ENCODE peak calls at places on chromosomes 6 and 20, in ten cellular contexts. One of them, this sample, is unnamed.

GRCh38 chr6:144075884-144076283 is 19.5 kb downstream of the SF3B5 start:
- DNase-seq in skeletal muscle cell: no peak
- DNase-seq in GM06990: no peak
- DNase-seq in activated T-cell treated with anti-CD3 and anti-CD28 coated beads for 1 hour: no peak
- DNase-seq in Ammon's horn: no peak
- DNase-seq in NCI-H2081: no peak
- DNase-seq in upper lobe of right lung: no peak
- DNase-seq in H9: no peak
- DNase-seq in renal cortical epithelial cell: no peak
- DNase-seq in cardiac muscle cell: no peak
- DNase-seq in this sample: no peak

GRCh38 chr6:9467746-9468145 is 947.1 kb downstream of the TFAP2A start:
- DNase-seq in skeletal muscle cell: peak
- DNase-seq in GM06990: no peak
- DNase-seq in activated T-cell treated with anti-CD3 and anti-CD28 coated beads for 1 hour: no peak
- DNase-seq in Ammon's horn: no peak
- DNase-seq in NCI-H2081: no peak
- DNase-seq in upper lobe of right lung: no peak
- DNase-seq in H9: no peak
- DNase-seq in renal cortical epithelial cell: no peak
- DNase-seq in cardiac muscle cell: no peak
- DNase-seq in this sample: no peak

GRCh38 chr6:25136879-25137278 is 142.3 kb upstream of the CARMIL1 start:
- DNase-seq in skeletal muscle cell: no peak
- DNase-seq in GM06990: no peak
- DNase-seq in activated T-cell treated with anti-CD3 and anti-CD28 coated beads for 1 hour: no peak
- DNase-seq in Ammon's horn: no peak
- DNase-seq in NCI-H2081: no peak
- DNase-seq in upper lobe of right lung: no peak
- DNase-seq in H9: no peak
- DNase-seq in renal cortical epithelial cell: no peak
- DNase-seq in cardiac muscle cell: no peak
- DNase-seq in this sample: no peak

GRCh38 chr20:8082999-8083398 is 49.1 kb upstream of the PLCB1 start:
- DNase-seq in skeletal muscle cell: peak
- DNase-seq in GM06990: no peak
- DNase-seq in activated T-cell treated with anti-CD3 and anti-CD28 coated beads for 1 hour: no peak
- DNase-seq in Ammon's horn: peak
- DNase-seq in NCI-H2081: no peak
- DNase-seq in upper lobe of right lung: no peak
- DNase-seq in H9: no peak
- DNase-seq in renal cortical epithelial cell: peak
- DNase-seq in cardiac muscle cell: no peak
- DNase-seq in this sample: peak

GRCh38 chr6:46102123-46102522 is 27.7 kb upstream of the ENPP4 start:
- DNase-seq in skeletal muscle cell: no peak
- DNase-seq in GM06990: no peak
- DNase-seq in activated T-cell treated with anti-CD3 and anti-CD28 coated beads for 1 hour: no peak
- DNase-seq in Ammon's horn: no peak
- DNase-seq in NCI-H2081: no peak
- DNase-seq in upper lobe of right lung: no peak
- DNase-seq in H9: no peak
- DNase-seq in renal cortical epithelial cell: no peak
- DNase-seq in cardiac muscle cell: no peak
- DNase-seq in this sample: no peak

GRCh38 chr6:10597499-10598001 is 76.4 kb downstream of the GCNT2 start:
- DNase-seq in skeletal muscle cell: no peak
- DNase-seq in GM06990: no peak
- DNase-seq in activated T-cell treated with anti-CD3 and anti-CD28 coated beads for 1 hour: no peak
- DNase-seq in Ammon's horn: no peak
- DNase-seq in NCI-H2081: no peak
- DNase-seq in upper lobe of right lung: no peak
- DNase-seq in H9: no peak
- DNase-seq in renal cortical epithelial cell: no peak
- DNase-seq in cardiac muscle cell: no peak
- DNase-seq in this sample: no peak

GRCh38 chr6:2081155-2082138 is 164.0 kb downstream of the GMDS start:
- DNase-seq in skeletal muscle cell: no peak
- DNase-seq in GM06990: peak
- DNase-seq in activated T-cell treated with anti-CD3 and anti-CD28 coated beads for 1 hour: no peak
- DNase-seq in Ammon's horn: no peak
- DNase-seq in NCI-H2081: no peak
- DNase-seq in upper lobe of right lung: no peak
- DNase-seq in H9: no peak
- DNase-seq in renal cortical epithelial cell: no peak
- DNase-seq in cardiac muscle cell: no peak
- DNase-seq in this sample: no peak

GRCh38 chr20:18688676-18689075 is 100.8 kb downstream of the DTD1 start:
- DNase-seq in skeletal muscle cell: no peak
- DNase-seq in GM06990: no peak
- DNase-seq in activated T-cell treated with anti-CD3 and anti-CD28 coated beads for 1 hour: no peak
- DNase-seq in Ammon's horn: no peak
- DNase-seq in NCI-H2081: no peak
- DNase-seq in upper lobe of right lung: peak
- DNase-seq in H9: no peak
- DNase-seq in renal cortical epithelial cell: no peak
- DNase-seq in cardiac muscle cell: no peak
- DNase-seq in this sample: no peak

GRCh38 chr20:20455945-20456344 is 88.0 kb downstream of the INSM1 start:
- DNase-seq in skeletal muscle cell: no peak
- DNase-seq in GM06990: no peak
- DNase-seq in activated T-cell treated with anti-CD3 and anti-CD28 coated beads for 1 hour: no peak
- DNase-seq in Ammon's horn: no peak
- DNase-seq in NCI-H2081: peak
- DNase-seq in upper lobe of right lung: no peak
- DNase-seq in H9: no peak
- DNase-seq in renal cortical epithelial cell: no peak
- DNase-seq in cardiac muscle cell: no peak
- DNase-seq in this sample: no peak

GRCh38 chr6:135883045-135883444 is 31.5 kb downstream of the PDE7B start:
- DNase-seq in skeletal muscle cell: peak
- DNase-seq in GM06990: no peak
- DNase-seq in activated T-cell treated with anti-CD3 and anti-CD28 coated beads for 1 hour: no peak
- DNase-seq in Ammon's horn: no peak
- DNase-seq in NCI-H2081: no peak
- DNase-seq in upper lobe of right lung: no peak
- DNase-seq in H9: no peak
- DNase-seq in renal cortical epithelial cell: peak
- DNase-seq in cardiac muscle cell: no peak
- DNase-seq in this sample: no peak

GRCh38 chr6:27839303-27840081 is 72.7 kb downstream of the OR2B2 start:
- DNase-seq in skeletal muscle cell: no peak
- DNase-seq in GM06990: no peak
- DNase-seq in activated T-cell treated with anti-CD3 and anti-CD28 coated beads for 1 hour: no peak
- DNase-seq in Ammon's horn: peak
- DNase-seq in NCI-H2081: peak
- DNase-seq in upper lobe of right lung: no peak
- DNase-seq in H9: no peak
- DNase-seq in renal cortical epithelial cell: peak
- DNase-seq in cardiac muscle cell: peak
- DNase-seq in this sample: peak

This sample was measured in NCI-H1105 treated with DMSO at 0.1 percent for 48 hours.